ENCODE peak calls at places on chromosomes 16 and 17, in five cellular contexts. P is heart right ventricle, S is colonic mucosa, F is MM.1S, X is cardiac muscle cell. I is an unnamed sample.

GRCh38 chr17:32927724-32928526 is at the start of gene TMEM98:
- DNase-seq in X (peak; percentile 75), S (peak; percentile 52), F (peak; percentile 16), P (peak; percentile 27), I (no peak)

GRCh38 chr16:88282221-88283041 is 100.3 kb upstream of the ZNF469 start:
- DNase-seq in X (no peak), S (no peak), F (no peak), P (no peak), I (no peak)

GRCh38 chr17:28743243-28744103 is at the start of gene TRAF4:
- DNase-seq in F (peak; percentile 87), S (peak; percentile 85), X (peak; percentile 90), P (peak; percentile 79), I (no peak)

GRCh38 chr16:6068063-6068462 is 970.5 kb upstream of the EEF2KMT start:
- DNase-seq in P (no peak), F (no peak), S (no peak), X (no peak), I (no peak)

GRCh38 chr17:59840329-59840907 is 52.3 kb downstream of the TUBD1 start:
- DNase-seq in F (no peak), P (no peak), X (no peak), S (no peak), I (no peak)

GRCh38 chr17:7767425-7768021 is 50.0 kb downstream of the DNAH2 start:
- DNase-seq in X (no peak), P (no peak), S (no peak), F (no peak), I (no peak)

GRCh38 chr16:8956265-8957060 is 7.2 kb downstream of the USP7 start:
- DNase-seq in P (no peak), S (peak; percentile 44), F (no peak), X (no peak), I (no peak)

GRCh38 chr16:54506691-54507090 is 220.1 kb upstream of the IRX3 start:
- DNase-seq in P (no peak), S (no peak), F (no peak), X (peak; percentile 70), I (no peak)

GRCh38 chr16:86797700-86798099 is 219.4 kb downstream of the FOXL1 start:
- DNase-seq in X (no peak), P (no peak), S (no peak), F (no peak), I (no peak)

GRCh38 chr17:38903404-38903803 is 22.0 kb upstream of the LASP1NB start:
- DNase-seq in P (no peak), F (no peak), X (no peak), S (no peak), I (no peak)

GRCh38 chr16:87725596-87726235 is 40.1 kb downstream of the KLHDC4 start:
- DNase-seq in S (no peak), X (peak; percentile 92), P (no peak), F (no peak), I (no peak)

GRCh38 chr17:37676115-37676925 is 33.1 kb upstream of the DDX52 start:
- DNase-seq in X (no peak), P (no peak), F (no peak), S (peak; percentile 72), I (no peak)

GRCh38 chr16:35344012-35344762 is 1884.8 kb downstream of the TP53TG3F start:
- DNase-seq in P (no peak), F (no peak), X (no peak), S (no peak), I (no peak)

GRCh38 chr16:53465606-53466290 is 31.5 kb downstream of the RBL2 start:
- DNase-seq in F (peak; percentile 10), X (no peak), S (no peak), P (no peak), I (no peak)

GRCh38 chr16:2149630-2150417 is 1.4 kb downstream of the RAB26 start:
- DNase-seq in P (no peak), X (no peak), F (peak; percentile 18), S (no peak), I (no peak)

GRCh38 chr17:17712268-17712924 is 31.1 kb downstream of the RAI1 start:
- DNase-seq in F (no peak), P (no peak), S (no peak), X (no peak), I (no peak)

GRCh38 chr17:3636908-3637373 is 381 bp downstream of the CTNS start:
- DNase-seq in S (no peak), X (peak; percentile 38), F (no peak), P (no peak), I (no peak)

GRCh38 chr17:46020023-46020735 is 21.1 kb downstream of the STH start:
- DNase-seq in P (no peak), F (no peak), X (no peak), S (no peak), I (no peak)

GRCh38 chr17:77396610-77397009 is 255.8 kb downstream of the SEC14L1 start:
- DNase-seq in S (no peak), X (no peak), P (no peak), F (no peak), I (no peak)

GRCh38 chr16:9279661-9280060 is 188.2 kb downstream of the HAPSTR1 start:
- DNase-seq in P (no peak), F (no peak), S (no peak), X (no peak), I (no peak)

GRCh38 chr16:57091200-57091989 is 988 bp upstream of the CPNE2 start:
- DNase-seq in X (peak; percentile 54), S (peak; percentile 66), P (peak; percentile 36), F (no peak), I (peak; percentile 19)

GRCh38 chr17:49438439-49438861 is 23.8 kb upstream of the PHB1 start:
- DNase-seq in P (no peak), F (no peak), X (no peak), S (no peak), I (no peak)

GRCh38 chr17:71472809-71473789 is 647.7 kb upstream of the SOX9 start:
- DNase-seq in S (peak; percentile 30), P (no peak), F (peak; percentile 66), X (peak; percentile 71), I (no peak)

GRCh38 chr17:78665952-78666920 is 89.0 kb upstream of the DNAH17 start:
- DNase-seq in S (no peak), X (peak; percentile 32), F (no peak), P (no peak), I (no peak)

GRCh38 chr17:68344701-68345136 is 53.4 kb downstream of the ARSG start:
- DNase-seq in X (no peak), F (no peak), P (no peak), S (no peak), I (no peak)

GRCh38 chr17:60908324-60908723 is 230.7 kb downstream of the BCAS3 start:
- DNase-seq in X (peak; percentile 34), P (no peak), S (no peak), F (no peak), I (no peak)

GRCh38 chr17:66313995-66314659 is 11.7 kb downstream of the PRKCA start:
- DNase-seq in S (no peak), F (no peak), P (no peak), X (no peak), I (no peak)

GRCh38 chr17:66310528-66311148 is 8.2 kb downstream of the PRKCA start:
- DNase-seq in F (no peak), S (no peak), X (no peak), P (no peak), I (no peak)

GRCh38 chr17:66312912-66313311 is 10.5 kb downstream of the PRKCA start:
- DNase-seq in F (no peak), X (no peak), P (no peak), S (no peak), I (no peak)

GRCh38 chr17:66309793-66310192 is 7.4 kb downstream of the PRKCA start:
- DNase-seq in X (peak; percentile 10), S (no peak), P (no peak), F (no peak), I (no peak)

GRCh38 chr17:66313325-66313724 is 10.9 kb downstream of the PRKCA start:
- DNase-seq in S (no peak), F (no peak), X (no peak), P (no peak), I (no peak)
- TF ChIP-seq CTCF in S (no peak), F (no peak), X (no peak), P (no peak), I (no peak)

GRCh38 chr16:718922-719321 is 2.0 kb upstream of the ANTKMT start:
- DNase-seq in X (no peak), F (no peak), S (peak; percentile 74), P (no peak), I (no peak)
- H3K4me1 ChIP-seq in X (peaks cover 23% of the 10 kb centered on the region), F (peaks cover 16% of the 10 kb centered on the region), S (peaks cover 31% of the 10 kb centered on the region), P (peaks cover 49% of the 10 kb centered on the region), I (peaks cover 21% of the 10 kb centered on the region)

GRCh38 chr16:17927015-17927414 is 409.5 kb downstream of the NPIPA8 start:
- DNase-seq in X (no peak), F (no peak), S (no peak), P (no peak), I (no peak)

GRCh38 chr16:17917316-17918019 is 419.1 kb downstream of the NPIPA8 start:
- DNase-seq in S (no peak), P (no peak), F (no peak), X (no peak), I (no peak)

GRCh38 chr16:17921357-17921978 is 415.1 kb downstream of the NPIPA8 start:
- DNase-seq in P (no peak), X (peak; percentile 5), F (peak; percentile 61), S (peak; percentile 72), I (no peak)
- TF ChIP-seq CTCF in P (peak; percentile 32), X (no peak), F (peak; percentile 85), S (peak; percentile 69), I (no peak)

DNA sequence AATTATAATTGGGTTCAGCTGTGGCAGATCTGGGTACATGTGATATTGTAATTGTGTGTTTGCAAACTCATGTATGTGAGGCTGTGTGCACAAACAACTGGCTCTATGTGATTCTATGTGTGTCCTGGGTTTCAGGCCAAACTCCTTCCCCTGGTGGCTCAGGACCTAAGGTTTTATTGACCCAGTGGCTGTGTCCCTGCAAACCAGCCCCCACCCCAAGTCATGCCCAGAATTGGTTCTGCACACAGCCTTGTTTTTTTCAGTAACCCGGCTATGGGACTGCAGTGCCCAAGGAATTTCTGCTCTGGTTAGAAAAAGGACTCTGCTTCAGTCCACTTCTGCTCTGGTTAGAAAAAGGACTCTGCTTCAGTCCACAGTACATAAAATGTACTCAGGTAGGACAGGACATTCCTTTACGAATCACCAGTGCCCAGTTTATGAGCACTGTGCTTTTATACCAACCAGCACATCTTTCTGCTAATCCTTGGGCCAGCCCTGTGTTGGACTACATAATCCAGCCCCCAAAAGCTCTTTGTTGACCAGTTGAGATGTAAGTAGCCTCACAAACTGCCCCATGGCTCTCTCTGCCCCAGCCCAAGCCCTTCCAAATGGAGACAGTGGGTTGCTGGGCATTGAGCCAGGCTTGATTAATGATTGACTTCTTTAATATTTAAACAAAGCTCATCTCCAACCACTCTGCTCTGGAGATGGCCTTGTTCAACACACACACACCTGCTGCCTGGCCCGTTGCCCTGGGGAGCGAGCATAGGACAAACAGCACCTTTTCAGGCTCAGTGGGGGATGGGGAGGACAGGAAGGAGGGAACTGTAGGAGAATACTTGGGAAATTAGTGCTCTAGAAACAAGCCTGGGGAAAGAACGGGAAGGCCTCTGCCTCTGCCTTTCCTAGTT is 2.9 kb upstream of the KCNH6 start:
- DNase-seq in S (peak; percentile 88), F (no peak), X (no peak), P (no peak), I (no peak)
- H3K4me1 ChIP-seq in S (no peaks in the 10 kb centered on the region), F (no peaks in the 10 kb centered on the region), X (no peaks in the 10 kb centered on the region), P (no peaks in the 10 kb centered on the region), I (no peaks in the 10 kb centered on the region)

DNA sequence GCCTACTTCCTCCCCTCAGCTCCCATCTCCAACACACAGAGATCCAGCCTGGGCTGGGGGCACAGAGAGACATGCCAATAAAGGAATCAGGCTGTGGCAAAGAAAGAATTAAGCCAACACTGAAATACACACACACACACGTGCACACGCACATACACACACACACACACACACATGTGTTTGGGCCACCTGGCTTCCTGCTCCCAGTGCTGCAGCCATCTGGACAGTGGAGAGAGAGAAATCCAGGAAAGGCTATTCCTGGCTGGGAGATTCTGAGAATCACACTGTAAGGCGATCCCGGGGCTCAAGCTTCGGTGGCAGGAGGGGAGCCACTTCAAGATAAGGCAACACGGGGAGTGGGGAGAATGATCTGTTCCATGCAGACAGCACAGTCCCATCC is 72.4 kb downstream of the NOG start:
- DNase-seq in X (peak; percentile 19), P (no peak), S (no peak), F (no peak), I (no peak)
- TF ChIP-seq CTCF in X (no peak), P (no peak), S (no peak), F (no peak), I (no peak)

I was measured in thoracic aorta.